ENCODE peak calls at places on chromosomes 12 and 14, in nine cellular contexts. One of them, this sample, is unnamed.

GRCh38 chr14:97688626-97689336 is 891.6 kb downstream of the VRK1 start:
- DNase-seq in H9: no peak
- DNase-seq in mammary epithelial cell: no peak
- DNase-seq in Caco-2: no peak
- DNase-seq in Panc1: no peak
- DNase-seq in Peyer's patch: no peak
- DNase-seq in neural progenitor cell: no peak
- DNase-seq in colonic mucosa: no peak
- DNase-seq in AG04450: no peak
- DNase-seq in this sample: no peak

GRCh38 chr14:102164241-102164641 is 24.5 kb downstream of the WDR20 start:
- DNase-seq in H9: no peak
- DNase-seq in mammary epithelial cell: peak; percentile 31
- DNase-seq in Caco-2: no peak
- DNase-seq in Panc1: no peak
- DNase-seq in Peyer's patch: no peak
- DNase-seq in neural progenitor cell: no peak
- DNase-seq in colonic mucosa: no peak
- DNase-seq in AG04450: no peak
- DNase-seq in this sample: no peak

GRCh38 chr12:124684971-124685688 is 117.7 kb upstream of the NCOR2 start:
- DNase-seq in H9: no peak
- DNase-seq in mammary epithelial cell: peak; percentile 67
- DNase-seq in Caco-2: no peak
- DNase-seq in Panc1: no peak
- DNase-seq in Peyer's patch: no peak
- DNase-seq in neural progenitor cell: no peak
- DNase-seq in colonic mucosa: no peak
- DNase-seq in AG04450: no peak
- DNase-seq in this sample: no peak

GRCh38 chr12:67671419-67671818 is 22.9 kb downstream of the DYRK2 start:
- DNase-seq in H9: no peak
- DNase-seq in mammary epithelial cell: no peak
- DNase-seq in Caco-2: no peak
- DNase-seq in Panc1: no peak
- DNase-seq in Peyer's patch: no peak
- DNase-seq in neural progenitor cell: no peak
- DNase-seq in colonic mucosa: no peak
- DNase-seq in AG04450: no peak
- DNase-seq in this sample: no peak

GRCh38 chr14:100606687-100607610 is 19.7 kb upstream of the BEGAIN start:
- DNase-seq in H9: peak; percentile 15
- DNase-seq in mammary epithelial cell: no peak
- DNase-seq in Caco-2: no peak
- DNase-seq in Panc1: no peak
- DNase-seq in Peyer's patch: no peak
- DNase-seq in neural progenitor cell: no peak
- DNase-seq in colonic mucosa: no peak
- DNase-seq in AG04450: no peak
- DNase-seq in this sample: no peak

GRCh38 chr14:94009767-94010166 is 12.7 kb downstream of the CCDC197 start:
- DNase-seq in H9: no peak
- DNase-seq in mammary epithelial cell: peak; percentile 77
- DNase-seq in Caco-2: no peak
- DNase-seq in Panc1: no peak
- DNase-seq in Peyer's patch: no peak
- DNase-seq in neural progenitor cell: no peak
- DNase-seq in colonic mucosa: no peak
- DNase-seq in AG04450: peak; percentile 43
- DNase-seq in this sample: no peak

GRCh38 chr12:132850291-132850690 is 21.6 kb upstream of the GOLGA3 start:
- DNase-seq in H9: no peak
- DNase-seq in mammary epithelial cell: no peak
- DNase-seq in Caco-2: no peak
- DNase-seq in Panc1: no peak
- DNase-seq in Peyer's patch: no peak
- DNase-seq in neural progenitor cell: no peak
- DNase-seq in colonic mucosa: no peak
- DNase-seq in AG04450: no peak
- DNase-seq in this sample: no peak

GRCh38 chr14:95211721-95212504 is 54.6 kb upstream of the DICER1 start:
- DNase-seq in H9: no peak
- DNase-seq in mammary epithelial cell: no peak
- DNase-seq in Caco-2: no peak
- DNase-seq in Panc1: no peak
- DNase-seq in Peyer's patch: no peak
- DNase-seq in neural progenitor cell: no peak
- DNase-seq in colonic mucosa: peak; percentile 52
- DNase-seq in AG04450: no peak
- DNase-seq in this sample: no peak

GRCh38 chr12:6943719-6944380 is at the start of the genes C12orf57 and RNU7-1:
- DNase-seq in H9: peak; percentile 97
- DNase-seq in mammary epithelial cell: peak; percentile 99
- DNase-seq in Caco-2: peak; percentile 96
- DNase-seq in Panc1: peak; percentile 88
- DNase-seq in Peyer's patch: peak; percentile 69
- DNase-seq in neural progenitor cell: peak; percentile 90
- DNase-seq in colonic mucosa: peak; percentile 83
- DNase-seq in AG04450: peak; percentile 77
- DNase-seq in this sample: peak; percentile 45

GRCh38 chr14:105141026-105141425 is 27.6 kb downstream of the JAG2 start:
- DNase-seq in H9: peak; percentile 11
- DNase-seq in mammary epithelial cell: no peak
- DNase-seq in Caco-2: no peak
- DNase-seq in Panc1: no peak
- DNase-seq in Peyer's patch: no peak
- DNase-seq in neural progenitor cell: no peak
- DNase-seq in colonic mucosa: no peak
- DNase-seq in AG04450: no peak
- DNase-seq in this sample: no peak

GRCh38 chr14:50667491-50668007 is 557 bp downstream of the SAV1 start:
- DNase-seq in H9: peak; percentile 58
- DNase-seq in mammary epithelial cell: peak; percentile 48
- DNase-seq in Caco-2: peak; percentile 67
- DNase-seq in Panc1: no peak
- DNase-seq in Peyer's patch: peak; percentile 52
- DNase-seq in neural progenitor cell: no peak
- DNase-seq in colonic mucosa: peak; percentile 61
- DNase-seq in AG04450: no peak
- DNase-seq in this sample: peak; percentile 13

GRCh38 chr14:76424359-76424758 is 48.4 kb downstream of the ESRRB start:
- DNase-seq in H9: no peak
- DNase-seq in mammary epithelial cell: no peak
- DNase-seq in Caco-2: no peak
- DNase-seq in Panc1: no peak
- DNase-seq in Peyer's patch: no peak
- DNase-seq in neural progenitor cell: no peak
- DNase-seq in colonic mucosa: no peak
- DNase-seq in AG04450: no peak
- DNase-seq in this sample: no peak

GRCh38 chr14:52003324-52003723 is 14.0 kb downstream of the RTRAF start:
- DNase-seq in H9: no peak
- DNase-seq in mammary epithelial cell: no peak
- DNase-seq in Caco-2: no peak
- DNase-seq in Panc1: no peak
- DNase-seq in Peyer's patch: no peak
- DNase-seq in neural progenitor cell: no peak
- DNase-seq in colonic mucosa: no peak
- DNase-seq in AG04450: no peak
- DNase-seq in this sample: no peak

GRCh38 chr14:79418649-79419415 is 792.5 kb downstream of the DIO2 start:
- DNase-seq in H9: no peak
- DNase-seq in mammary epithelial cell: no peak
- DNase-seq in Caco-2: no peak
- DNase-seq in Panc1: no peak
- DNase-seq in Peyer's patch: no peak
- DNase-seq in neural progenitor cell: no peak
- DNase-seq in colonic mucosa: no peak
- DNase-seq in AG04450: no peak
- DNase-seq in this sample: no peak

GRCh38 chr14:79419571-79420327 is 791.6 kb downstream of the DIO2 start:
- DNase-seq in H9: no peak
- DNase-seq in mammary epithelial cell: no peak
- DNase-seq in Caco-2: no peak
- DNase-seq in Panc1: no peak
- DNase-seq in Peyer's patch: no peak
- DNase-seq in neural progenitor cell: no peak
- DNase-seq in colonic mucosa: no peak
- DNase-seq in AG04450: no peak
- DNase-seq in this sample: no peak

GRCh38 chr14:79420725-79421124 is 790.6 kb downstream of the DIO2 start:
- DNase-seq in H9: no peak
- DNase-seq in mammary epithelial cell: no peak
- DNase-seq in Caco-2: no peak
- DNase-seq in Panc1: no peak
- DNase-seq in Peyer's patch: no peak
- DNase-seq in neural progenitor cell: no peak
- DNase-seq in colonic mucosa: no peak
- DNase-seq in AG04450: no peak
- DNase-seq in this sample: no peak

GRCh38 chr14:79415726-79416125 is 795.6 kb downstream of the DIO2 start:
- DNase-seq in H9: no peak
- DNase-seq in mammary epithelial cell: no peak
- DNase-seq in Caco-2: no peak
- DNase-seq in Panc1: no peak
- DNase-seq in Peyer's patch: no peak
- DNase-seq in neural progenitor cell: no peak
- DNase-seq in colonic mucosa: no peak
- DNase-seq in AG04450: no peak
- DNase-seq in this sample: no peak

GRCh38 chr14:79417961-79418360 is 793.3 kb downstream of the DIO2 start:
- DNase-seq in H9: no peak
- DNase-seq in mammary epithelial cell: no peak
- DNase-seq in Caco-2: no peak
- DNase-seq in Panc1: no peak
- DNase-seq in Peyer's patch: no peak
- DNase-seq in neural progenitor cell: no peak
- DNase-seq in colonic mucosa: no peak
- DNase-seq in AG04450: no peak
- DNase-seq in this sample: no peak
- H3K9me3 ChIP-seq in H9: no peaks in the 10 kb centered on the region
- H3K9me3 ChIP-seq in mammary epithelial cell: peaks cover 3% of the 10 kb centered on the region
- H3K9me3 ChIP-seq in Caco-2: no peaks in the 10 kb centered on the region
- H3K9me3 ChIP-seq in Panc1: no peaks in the 10 kb centered on the region
- H3K9me3 ChIP-seq in Peyer's patch: no peaks in the 10 kb centered on the region
- H3K9me3 ChIP-seq in neural progenitor cell: no peaks in the 10 kb centered on the region
- H3K9me3 ChIP-seq in colonic mucosa: no peaks in the 10 kb centered on the region
- H3K9me3 ChIP-seq in AG04450: no peaks in the 10 kb centered on the region
- H3K9me3 ChIP-seq in this sample: no peaks in the 10 kb centered on the region

DNA sequence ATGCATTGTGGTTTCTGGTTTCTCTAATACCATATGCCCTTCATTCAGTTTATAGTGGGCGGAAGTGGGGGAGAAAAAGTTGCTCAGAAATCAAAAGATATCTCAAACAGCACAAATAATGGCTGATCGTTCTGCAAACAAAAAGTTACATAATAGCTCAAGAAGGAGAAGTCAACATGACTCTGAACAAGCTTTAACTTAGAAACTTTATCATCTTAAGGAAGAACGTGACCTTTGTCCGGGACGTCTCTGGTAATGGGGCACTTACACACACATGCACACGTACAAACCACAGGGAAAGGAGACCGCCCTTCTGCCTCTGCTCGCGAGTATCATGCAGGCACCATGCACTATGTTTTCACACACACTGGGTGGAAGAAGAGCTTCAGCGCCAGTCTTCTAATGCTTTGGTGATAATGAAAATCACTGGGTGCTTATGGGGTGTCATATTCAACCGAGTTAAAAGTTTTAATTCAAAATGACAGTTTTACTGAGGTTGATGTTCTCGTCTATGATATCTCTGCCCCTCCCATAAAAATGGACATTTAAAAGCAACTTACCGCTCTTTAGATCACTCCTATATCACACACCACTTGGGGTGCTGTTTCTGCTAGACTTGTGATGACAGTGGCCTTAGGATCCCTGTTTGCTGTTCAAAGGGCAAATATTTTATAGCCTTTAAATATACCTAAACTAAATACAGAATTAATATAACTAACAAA is 4.7 kb downstream of the FOS start:
- DNase-seq in H9: no peak
- DNase-seq in mammary epithelial cell: peak; percentile 44
- DNase-seq in Caco-2: peak; percentile 89
- DNase-seq in Panc1: no peak
- DNase-seq in Peyer's patch: no peak
- DNase-seq in neural progenitor cell: no peak
- DNase-seq in colonic mucosa: peak; percentile 74
- DNase-seq in AG04450: no peak
- DNase-seq in this sample: no peak
- TF ChIP-seq CTCF in H9: no peak
- TF ChIP-seq CTCF in mammary epithelial cell: peak; percentile 45
- TF ChIP-seq CTCF in Caco-2: no peak
- TF ChIP-seq CTCF in Panc1: no peak
- TF ChIP-seq CTCF in Peyer's patch: peak; percentile 79
- TF ChIP-seq CTCF in neural progenitor cell: peak; percentile 6
- TF ChIP-seq CTCF in colonic mucosa: peak; percentile 39
- TF ChIP-seq CTCF in AG04450: peak; percentile 12
- TF ChIP-seq CTCF in this sample: no peak

DNA sequence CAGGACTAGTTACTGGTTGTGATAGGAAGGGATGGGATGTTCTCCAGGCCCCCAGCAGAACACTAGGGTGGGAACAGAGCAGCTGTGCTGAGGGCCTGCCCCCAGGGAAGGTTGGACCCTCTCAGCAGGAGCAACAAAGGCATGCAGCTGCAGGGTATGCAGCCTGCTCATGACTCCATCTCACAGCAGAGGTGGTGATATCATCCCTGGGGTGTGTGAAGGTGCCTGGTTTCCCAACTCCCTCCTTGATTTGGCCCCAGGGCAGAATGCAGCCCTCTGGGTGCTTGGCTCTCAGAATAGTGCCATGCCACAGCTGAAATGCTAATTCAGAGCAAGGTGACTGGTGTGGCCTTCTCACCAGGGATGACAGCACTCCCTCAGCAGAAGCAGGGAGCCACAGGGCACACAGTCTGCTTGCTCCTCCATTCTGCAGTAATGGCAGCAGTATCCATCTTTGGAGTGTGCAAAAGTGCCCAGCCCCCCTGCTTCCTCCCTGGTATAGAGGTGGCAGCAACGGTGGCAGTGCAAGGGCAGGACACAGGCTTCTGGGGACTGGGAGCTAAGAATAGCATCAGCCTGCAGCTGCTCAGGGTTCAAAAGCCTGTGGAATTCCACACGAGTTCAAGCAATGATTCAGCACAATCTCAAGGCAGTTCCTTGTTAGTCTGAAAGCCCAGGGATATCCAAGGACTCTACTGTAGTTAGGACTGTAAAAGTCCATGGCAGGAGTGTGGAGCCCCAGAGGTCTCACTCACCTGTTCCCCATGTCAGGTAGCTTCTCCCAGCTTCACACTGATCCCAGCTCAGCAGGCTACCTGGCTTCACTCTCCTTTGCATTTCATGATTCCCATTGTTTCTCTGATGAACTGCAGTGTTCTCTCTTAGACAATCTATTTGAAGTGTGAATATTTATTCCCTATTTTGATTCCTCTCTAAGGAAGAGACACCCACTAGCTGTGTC is 298.1 kb upstream of the FOXG1 start:
- DNase-seq in H9: peak; percentile 30
- DNase-seq in mammary epithelial cell: peak; percentile 3
- DNase-seq in Caco-2: no peak
- DNase-seq in Panc1: no peak
- DNase-seq in Peyer's patch: no peak
- DNase-seq in neural progenitor cell: peak; percentile 3
- DNase-seq in colonic mucosa: no peak
- DNase-seq in AG04450: no peak
- DNase-seq in this sample: no peak
- H3K9me3 ChIP-seq in H9: no peaks in the 10 kb centered on the region
- H3K9me3 ChIP-seq in mammary epithelial cell: no peaks in the 10 kb centered on the region
- H3K9me3 ChIP-seq in Caco-2: no peaks in the 10 kb centered on the region
- H3K9me3 ChIP-seq in Panc1: no peaks in the 10 kb centered on the region
- H3K9me3 ChIP-seq in Peyer's patch: no peaks in the 10 kb centered on the region
- H3K9me3 ChIP-seq in neural progenitor cell: peaks cover 5% of the 10 kb centered on the region
- H3K9me3 ChIP-seq in colonic mucosa: no peaks in the 10 kb centered on the region
- H3K9me3 ChIP-seq in AG04450: peaks cover 21% of the 10 kb centered on the region
- H3K9me3 ChIP-seq in this sample: peaks cover 10% of the 10 kb centered on the region

GRCh38 chr12:97960741-97961608 is 498.4 kb downstream of the RMST start:
- DNase-seq in H9: peak; percentile 63
- DNase-seq in mammary epithelial cell: peak; percentile 30
- DNase-seq in Caco-2: no peak
- DNase-seq in Panc1: peak; percentile 20
- DNase-seq in Peyer's patch: no peak
- DNase-seq in neural progenitor cell: peak; percentile 70
- DNase-seq in colonic mucosa: peak; percentile 21
- DNase-seq in AG04450: no peak
- DNase-seq in this sample: no peak
- TF ChIP-seq CTCF in H9: peak; percentile 86
- TF ChIP-seq CTCF in mammary epithelial cell: peak; percentile 86
- TF ChIP-seq CTCF in Caco-2: peak; percentile 54
- TF ChIP-seq CTCF in Panc1: peak; percentile 71
- TF ChIP-seq CTCF in Peyer's patch: peak; percentile 31
- TF ChIP-seq CTCF in neural progenitor cell: peak; percentile 83
- TF ChIP-seq CTCF in colonic mucosa: peak; percentile 25
- TF ChIP-seq CTCF in AG04450: peak; percentile 9
- TF ChIP-seq CTCF in this sample: peak; percentile 31